ENCODE peak calls at places on chromosomes 5 and 9, in five cellular contexts. One of them, this sample, is unnamed.
A peak's percentile ranks its signal among the peaks of the same experiment; 100 is the strongest.

GRCh38 chr5:136192015-136192525 is 892 bp downstream of the SMIM32 start:
- DNase-seq in mesendoderm: peak; percentile 35
- DNase-seq in esophagus muscularis mucosa: no peak
- DNase-seq in neuronal stem cell: no peak
- DNase-seq in MM.1S: no peak
- DNase-seq in this sample: no peak

GRCh38 chr5:179732918-179733763 is 519 bp downstream of the MAML1 start:
- DNase-seq in neuronal stem cell: peak; percentile 12
- DNase-seq in esophagus muscularis mucosa: no peak
- DNase-seq in MM.1S: peak; percentile 26
- DNase-seq in mesendoderm: peak; percentile 71
- DNase-seq in this sample: peak; percentile 42

GRCh38 chr5:142368529-142368928 is 43.7 kb upstream of the SPRY4 start:
- DNase-seq in neuronal stem cell: no peak
- DNase-seq in esophagus muscularis mucosa: no peak
- DNase-seq in MM.1S: no peak
- DNase-seq in mesendoderm: no peak
- DNase-seq in this sample: no peak

GRCh38 chr5:148910686-148911361 is 84.4 kb downstream of the ADRB2 start:
- DNase-seq in esophagus muscularis mucosa: no peak
- DNase-seq in neuronal stem cell: no peak
- DNase-seq in MM.1S: no peak
- DNase-seq in mesendoderm: no peak
- DNase-seq in this sample: peak; percentile 8

GRCh38 chr5:11792621-11793020 is 111.6 kb downstream of the CTNND2 start:
- DNase-seq in MM.1S: no peak
- DNase-seq in esophagus muscularis mucosa: no peak
- DNase-seq in neuronal stem cell: no peak
- DNase-seq in mesendoderm: no peak
- DNase-seq in this sample: no peak

GRCh38 chr5:14171621-14172020 is 28.5 kb downstream of the TRIO start:
- DNase-seq in MM.1S: no peak
- DNase-seq in neuronal stem cell: no peak
- DNase-seq in mesendoderm: no peak
- DNase-seq in esophagus muscularis mucosa: no peak
- DNase-seq in this sample: no peak

GRCh38 chr5:76495870-76496269 is 92.8 kb downstream of the IQGAP2 start:
- DNase-seq in neuronal stem cell: no peak
- DNase-seq in mesendoderm: no peak
- DNase-seq in MM.1S: no peak
- DNase-seq in esophagus muscularis mucosa: no peak
- DNase-seq in this sample: no peak

GRCh38 chr9:26723486-26723885 is 169.1 kb downstream of the CAAP1 start:
- DNase-seq in mesendoderm: peak; percentile 85
- DNase-seq in MM.1S: no peak
- DNase-seq in neuronal stem cell: peak; percentile 27
- DNase-seq in esophagus muscularis mucosa: no peak
- DNase-seq in this sample: peak; percentile 29

GRCh38 chr5:181261320-181262085 is 560 bp upstream of the TRIM52 start:
- DNase-seq in neuronal stem cell: peak; percentile 54
- DNase-seq in mesendoderm: peak; percentile 90
- DNase-seq in MM.1S: peak; percentile 78
- DNase-seq in esophagus muscularis mucosa: peak; percentile 93
- DNase-seq in this sample: peak; percentile 73

GRCh38 chr5:61450170-61450815 is 118.2 kb downstream of the ZSWIM6 start:
- DNase-seq in MM.1S: no peak
- DNase-seq in esophagus muscularis mucosa: no peak
- DNase-seq in neuronal stem cell: peak; percentile 3
- DNase-seq in mesendoderm: peak; percentile 77
- DNase-seq in this sample: peak; percentile 44

GRCh38 chr9:19914044-19914443 is 125.2 kb upstream of the SLC24A2 start:
- DNase-seq in mesendoderm: no peak
- DNase-seq in esophagus muscularis mucosa: peak; percentile 50
- DNase-seq in MM.1S: no peak
- DNase-seq in neuronal stem cell: no peak
- DNase-seq in this sample: no peak

GRCh38 chr5:74212336-74212735 is 428.2 kb downstream of the ENC1 start:
- DNase-seq in neuronal stem cell: no peak
- DNase-seq in MM.1S: peak; percentile 21
- DNase-seq in esophagus muscularis mucosa: peak; percentile 55
- DNase-seq in mesendoderm: peak; percentile 88
- DNase-seq in this sample: peak; percentile 56

DNA sequence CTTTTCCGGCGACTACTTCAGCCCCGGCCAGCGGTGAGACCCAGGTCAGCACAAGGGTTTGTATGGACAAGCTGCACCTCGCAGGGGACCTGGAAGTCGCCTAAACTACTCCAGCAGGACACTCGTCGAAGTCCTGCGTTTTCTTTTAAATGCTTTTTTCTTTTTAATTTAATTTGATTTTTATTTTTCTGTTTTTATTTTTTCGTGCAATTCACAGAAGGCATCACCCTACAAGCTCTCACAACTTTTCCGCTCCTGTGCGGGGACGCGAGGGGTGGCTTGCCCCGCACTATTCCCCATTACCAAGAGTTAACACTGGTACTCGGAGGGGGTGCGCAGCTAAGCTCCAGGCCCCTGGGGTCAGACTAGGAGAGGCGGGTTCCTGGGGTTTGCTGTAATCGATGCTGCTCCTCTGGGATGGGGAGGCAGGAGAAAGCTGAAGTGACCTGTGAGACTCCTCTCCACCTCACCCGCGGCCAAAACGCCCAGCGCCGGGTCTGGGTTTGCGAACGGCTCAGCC is 1.3 kb downstream of the EDIL3 start:
- DNase-seq in neuronal stem cell: peak; percentile 20
- DNase-seq in MM.1S: no peak
- DNase-seq in mesendoderm: peak; percentile 38
- DNase-seq in esophagus muscularis mucosa: no peak
- DNase-seq in this sample: no peak
- H3K4me3 ChIP-seq in neuronal stem cell: peak overlapping the region; percentile 49
- H3K4me3 ChIP-seq in MM.1S: peak overlapping the region; percentile 60
- H3K4me3 ChIP-seq in mesendoderm: peak overlapping the region; percentile 71
- H3K4me3 ChIP-seq in esophagus muscularis mucosa: peak overlapping the region; percentile 60
- H3K4me3 ChIP-seq in this sample: peak overlapping the region; percentile 55

GRCh38 chr9:113152699-113153098 is 1.9 kb downstream of the SLC31A2 start:
- DNase-seq in mesendoderm: peak; percentile 27
- DNase-seq in neuronal stem cell: no peak
- DNase-seq in esophagus muscularis mucosa: no peak
- DNase-seq in MM.1S: no peak
- DNase-seq in this sample: no peak

GRCh38 chr9:113154936-113155335 is 4.1 kb downstream of the SLC31A2 start:
- DNase-seq in mesendoderm: no peak
- DNase-seq in esophagus muscularis mucosa: no peak
- DNase-seq in neuronal stem cell: no peak
- DNase-seq in MM.1S: no peak
- DNase-seq in this sample: no peak

GRCh38 chr9:113154471-113154870 is 3.7 kb downstream of the SLC31A2 start:
- DNase-seq in neuronal stem cell: no peak
- DNase-seq in mesendoderm: no peak
- DNase-seq in esophagus muscularis mucosa: no peak
- DNase-seq in MM.1S: no peak
- DNase-seq in this sample: no peak

GRCh38 chr9:113151696-113152630 is 1.2 kb downstream of the SLC31A2 start:
- DNase-seq in neuronal stem cell: no peak
- DNase-seq in esophagus muscularis mucosa: no peak
- DNase-seq in mesendoderm: no peak
- DNase-seq in MM.1S: no peak
- DNase-seq in this sample: no peak

GRCh38 chr9:113153599-113153998 is 2.8 kb downstream of the SLC31A2 start:
- DNase-seq in mesendoderm: no peak
- DNase-seq in esophagus muscularis mucosa: no peak
- DNase-seq in MM.1S: no peak
- DNase-seq in neuronal stem cell: no peak
- DNase-seq in this sample: no peak
- H3K4me1 ChIP-seq in mesendoderm: peaks cover 8% of the 10 kb centered on the region
- H3K4me1 ChIP-seq in esophagus muscularis mucosa: peaks cover 62% of the 10 kb centered on the region
- H3K4me1 ChIP-seq in MM.1S: no peaks in the 10 kb centered on the region
- H3K4me1 ChIP-seq in neuronal stem cell: no peaks in the 10 kb centered on the region
- H3K4me1 ChIP-seq in this sample: peaks cover 15% of the 10 kb centered on the region

GRCh38 chr5:131536211-131536826 is 98.7 kb downstream of the RAPGEF6 start:
- DNase-seq in neuronal stem cell: no peak
- DNase-seq in mesendoderm: no peak
- DNase-seq in esophagus muscularis mucosa: no peak
- DNase-seq in MM.1S: peak; percentile 52
- DNase-seq in this sample: peak; percentile 39

GRCh38 chr5:131532016-131532640 is 102.9 kb downstream of the RAPGEF6 start:
- DNase-seq in neuronal stem cell: no peak
- DNase-seq in esophagus muscularis mucosa: no peak
- DNase-seq in mesendoderm: no peak
- DNase-seq in MM.1S: peak; percentile 17
- DNase-seq in this sample: no peak

GRCh38 chr5:131533844-131534243 is 101.2 kb downstream of the RAPGEF6 start:
- DNase-seq in mesendoderm: no peak
- DNase-seq in esophagus muscularis mucosa: no peak
- DNase-seq in neuronal stem cell: no peak
- DNase-seq in MM.1S: no peak
- DNase-seq in this sample: peak; percentile 27

GRCh38 chr5:131536849-131537448 is 98.1 kb downstream of the RAPGEF6 start:
- DNase-seq in mesendoderm: no peak
- DNase-seq in neuronal stem cell: no peak
- DNase-seq in esophagus muscularis mucosa: no peak
- DNase-seq in MM.1S: no peak
- DNase-seq in this sample: no peak

GRCh38 chr5:131534995-131535394 is 100.0 kb downstream of the RAPGEF6 start:
- DNase-seq in MM.1S: no peak
- DNase-seq in mesendoderm: peak; percentile 16
- DNase-seq in neuronal stem cell: no peak
- DNase-seq in esophagus muscularis mucosa: no peak
- DNase-seq in this sample: no peak
- H3K27ac ChIP-seq in MM.1S: no peak overlapping the region
- H3K27ac ChIP-seq in mesendoderm: no peak overlapping the region
- H3K27ac ChIP-seq in neuronal stem cell: no peak overlapping the region
- H3K27ac ChIP-seq in esophagus muscularis mucosa: no peak overlapping the region
- H3K27ac ChIP-seq in this sample: no peak overlapping the region

GRCh38 chr5:65128226-65128625 is 353.5 kb downstream of the ADAMTS6 start:
- DNase-seq in mesendoderm: peak; percentile 55
- DNase-seq in MM.1S: no peak
- DNase-seq in neuronal stem cell: no peak
- DNase-seq in esophagus muscularis mucosa: no peak
- DNase-seq in this sample: no peak
- H3K4me3 ChIP-seq in mesendoderm: no peak overlapping the region
- H3K4me3 ChIP-seq in MM.1S: no peak overlapping the region
- H3K4me3 ChIP-seq in neuronal stem cell: no peak overlapping the region
- H3K4me3 ChIP-seq in esophagus muscularis mucosa: no peak overlapping the region
- H3K4me3 ChIP-seq in this sample: no peak overlapping the region

DNA sequence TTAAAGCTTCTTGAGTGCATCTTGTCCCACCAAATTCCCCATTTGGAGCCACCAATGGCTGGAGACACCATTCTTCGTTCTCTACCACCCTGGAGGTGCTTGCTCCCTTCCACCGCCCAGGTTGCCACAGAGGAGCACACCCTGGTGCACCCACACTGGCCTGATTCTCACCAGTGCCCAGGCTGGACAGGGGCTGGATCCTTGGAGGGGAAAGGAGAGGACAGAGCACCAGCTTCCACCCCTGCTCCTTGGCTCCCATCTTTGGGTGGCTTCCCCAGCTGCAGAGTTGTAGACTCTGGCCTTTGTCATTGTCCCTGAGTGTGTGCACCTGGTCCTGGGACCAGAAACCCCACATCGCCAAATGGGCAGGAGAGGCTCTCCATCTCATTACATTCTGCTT is 21.9 kb upstream of the CTSV start:
- DNase-seq in esophagus muscularis mucosa: no peak
- DNase-seq in mesendoderm: no peak
- DNase-seq in neuronal stem cell: no peak
- DNase-seq in MM.1S: no peak
- DNase-seq in this sample: no peak
- H3K4me1 ChIP-seq in esophagus muscularis mucosa: no peaks in the 10 kb centered on the region
- H3K4me1 ChIP-seq in mesendoderm: peaks cover 2% of the 10 kb centered on the region
- H3K4me1 ChIP-seq in neuronal stem cell: peaks cover 1% of the 10 kb centered on the region
- H3K4me1 ChIP-seq in MM.1S: no peaks in the 10 kb centered on the region
- H3K4me1 ChIP-seq in this sample: no peaks in the 10 kb centered on the region

GRCh38 chr5:96614110-96614691 is 48.0 kb upstream of the CAST start:
- DNase-seq in neuronal stem cell: peak; percentile 66
- DNase-seq in MM.1S: peak; percentile 45
- DNase-seq in esophagus muscularis mucosa: peak; percentile 92
- DNase-seq in mesendoderm: peak; percentile 77
- DNase-seq in this sample: peak; percentile 92
- H3K27ac ChIP-seq in neuronal stem cell: peak overlapping the region; percentile 36
- H3K27ac ChIP-seq in MM.1S: no peak overlapping the region
- H3K27ac ChIP-seq in esophagus muscularis mucosa: peak overlapping the region; percentile 47
- H3K27ac ChIP-seq in mesendoderm: no peak overlapping the region
- H3K27ac ChIP-seq in this sample: peak overlapping the region; percentile 55

DNA sequence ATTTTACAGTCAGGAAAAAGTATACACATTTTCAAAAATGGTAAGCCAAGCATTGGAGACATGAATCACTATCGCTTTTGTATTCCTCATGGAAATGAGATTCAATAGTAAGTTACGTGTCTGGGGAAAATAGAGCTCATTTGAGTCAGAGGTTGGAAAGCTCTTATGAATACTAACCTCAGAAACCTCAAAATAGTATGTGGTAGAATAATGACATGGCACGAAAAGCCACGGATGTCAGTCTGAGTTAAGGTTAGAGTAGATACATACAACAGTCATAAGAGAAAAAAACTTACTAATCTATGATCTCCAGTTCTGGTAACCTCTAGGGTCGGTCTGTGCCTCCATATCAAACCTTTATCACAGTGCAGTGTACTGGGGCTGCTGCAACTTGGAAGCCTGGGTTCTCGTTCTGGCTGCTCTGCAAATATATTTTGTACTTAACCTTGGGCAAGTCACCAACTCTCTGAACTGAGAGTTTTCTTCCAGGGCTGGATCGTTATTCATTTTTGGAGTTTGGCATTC is 31.7 kb downstream of the MAP1B start:
- DNase-seq in neuronal stem cell: no peak
- DNase-seq in mesendoderm: no peak
- DNase-seq in MM.1S: no peak
- DNase-seq in esophagus muscularis mucosa: no peak
- DNase-seq in this sample: no peak
- H3K4me3 ChIP-seq in neuronal stem cell: no peak overlapping the region
- H3K4me3 ChIP-seq in mesendoderm: no peak overlapping the region
- H3K4me3 ChIP-seq in MM.1S: no peak overlapping the region
- H3K4me3 ChIP-seq in esophagus muscularis mucosa: no peak overlapping the region
- H3K4me3 ChIP-seq in this sample: no peak overlapping the region

DNA sequence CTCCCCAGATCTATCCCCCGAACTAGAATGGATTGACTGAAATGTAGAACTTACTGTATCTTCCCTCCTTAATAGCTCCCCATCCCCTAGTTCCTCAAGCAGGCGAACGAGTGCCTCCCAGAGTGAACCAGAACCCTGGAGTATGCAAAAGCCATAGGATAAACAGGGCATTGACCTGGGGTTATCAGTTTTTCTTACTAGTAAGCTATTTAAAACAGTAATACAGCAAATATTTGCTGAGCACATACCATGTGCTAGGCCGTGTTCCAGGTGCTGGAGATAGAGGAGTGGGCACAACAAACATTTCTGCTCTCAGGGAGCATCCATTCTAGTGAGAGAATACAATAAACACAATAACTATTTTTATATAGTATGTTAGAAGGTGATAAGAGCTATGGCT is 1.8 kb downstream of the SKP2 start:
- DNase-seq in mesendoderm: no peak
- DNase-seq in esophagus muscularis mucosa: no peak
- DNase-seq in neuronal stem cell: no peak
- DNase-seq in MM.1S: no peak
- DNase-seq in this sample: no peak
- H3K4me1 ChIP-seq in mesendoderm: peaks cover 13% of the 10 kb centered on the region
- H3K4me1 ChIP-seq in esophagus muscularis mucosa: peaks cover 61% of the 10 kb centered on the region
- H3K4me1 ChIP-seq in neuronal stem cell: peaks cover 1% of the 10 kb centered on the region
- H3K4me1 ChIP-seq in MM.1S: peaks cover 11% of the 10 kb centered on the region
- H3K4me1 ChIP-seq in this sample: peaks cover 49% of the 10 kb centered on the region

This sample was measured in A673.